ENCODE peak calls at places on chromosomes 7 and 10, in six cellular contexts. B is transverse colon, M is tibial nerve, J is upper lobe of left lung, P is suprapubic skin, Y is A549. U is an unnamed sample.

GRCh38 chr10:75926763-75927162 is 495.3 kb downstream of the LRMDA start:
- DNase-seq in J (no peak), B (peak; percentile 47), P (no peak), M (no peak), Y (no peak), U (peak; percentile 64)

GRCh38 chr7:85686410-85687181 is 499.7 kb upstream of the SEMA3D start:
- DNase-seq in P (no peak), B (no peak), Y (no peak), M (no peak), J (no peak), U (no peak)

GRCh38 chr7:5557920-5558401 is 134.3 kb upstream of the TNRC18 start:
- DNase-seq in J (peak; percentile 86), P (peak; percentile 78), M (peak; percentile 49), B (peak; percentile 67), Y (no peak), U (peak; percentile 73)

GRCh38 chr7:101891124-101891523 is 73.7 kb downstream of the CUX1 start:
- DNase-seq in M (no peak), Y (no peak), B (no peak), J (no peak), P (no peak), U (no peak)

GRCh38 chr10:101897633-101898032 is 54.0 kb upstream of the KCNIP2 start:
- DNase-seq in P (no peak), B (no peak), J (no peak), Y (no peak), M (no peak), U (peak; percentile 40)

GRCh38 chr7:3537210-3537875 is 236.3 kb downstream of the SDK1 start:
- DNase-seq in P (no peak), B (no peak), J (no peak), M (no peak), Y (no peak), U (no peak)

GRCh38 chr7:39271386-39271785 is 293.7 kb downstream of the POU6F2 start:
- DNase-seq in P (no peak), M (no peak), J (peak; percentile 48), B (peak; percentile 22), Y (no peak), U (peak; percentile 73)

GRCh38 chr7:25926009-25926408 is 226.0 kb upstream of the NFE2L3 start:
- DNase-seq in Y (no peak), P (no peak), B (peak; percentile 19), M (no peak), J (no peak), U (peak; percentile 51)

GRCh38 chr7:90540406-90540805 is 55.7 kb upstream of the CDK14 start:
- DNase-seq in J (no peak), Y (no peak), M (no peak), B (peak; percentile 56), P (no peak), U (no peak)

GRCh38 chr7:1331026-1331425 is 98.4 kb downstream of the UNCX start:
- DNase-seq in Y (no peak), J (peak; percentile 75), P (no peak), B (no peak), M (no peak), U (no peak)

GRCh38 chr7:11345621-11346020 is 371.9 kb downstream of the PHF14 start:
- DNase-seq in J (no peak), M (no peak), Y (no peak), P (no peak), B (no peak), U (no peak)

GRCh38 chr10:104069610-104070009 is 16.1 kb downstream of the COL17A1 start:
- DNase-seq in P (no peak), Y (no peak), J (no peak), B (peak; percentile 31), M (no peak), U (no peak)

GRCh38 chr7:123538189-123538714 is 3.9 kb upstream of the IQUB start:
- DNase-seq in M (no peak), B (no peak), Y (no peak), J (no peak), P (no peak), U (no peak)

GRCh38 chr7:29968683-29969457 is 20.7 kb downstream of the SCRN1 start:
- DNase-seq in M (no peak), B (no peak), Y (no peak), P (no peak), J (no peak), U (no peak)

GRCh38 chr10:77512219-77512578 is 125.4 kb downstream of the KCNMA1 start:
- DNase-seq in M (no peak), Y (no peak), P (no peak), J (no peak), B (no peak), U (no peak)

GRCh38 chr10:89235073-89235798 is 16.3 kb downstream of the LIPA start:
- DNase-seq in M (peak; percentile 73), B (peak; percentile 46), Y (no peak), J (no peak), P (peak; percentile 91), U (no peak)

GRCh38 chr10:111836586-111836985 is 347.0 kb downstream of the GPAM start:
- DNase-seq in M (no peak), J (no peak), B (no peak), Y (no peak), P (no peak), U (no peak)

GRCh38 chr7:35430547-35431153 is 176.8 kb upstream of the TBX20 start:
- DNase-seq in Y (no peak), M (no peak), J (no peak), P (no peak), B (no peak), U (no peak)

GRCh38 chr7:80879849-80880248 is 39.0 kb downstream of the SEMA3C start:
- DNase-seq in Y (no peak), M (no peak), P (no peak), B (no peak), J (no peak), U (no peak)

GRCh38 chr7:93442478-93443224 is 131.9 kb downstream of the CALCR start:
- DNase-seq in J (no peak), M (peak; percentile 11), Y (peak; percentile 28), P (no peak), B (peak; percentile 13), U (peak; percentile 34)

GRCh38 chr7:134702366-134703240 is 56.0 kb downstream of the BPGM start:
- DNase-seq in M (no peak), Y (no peak), J (no peak), B (no peak), P (no peak), U (no peak)

GRCh38 chr10:2986341-2986933 is 80.9 kb upstream of the PFKP start:
- DNase-seq in B (peak; percentile 49), M (no peak), Y (no peak), P (no peak), J (no peak), U (peak; percentile 34)

GRCh38 chr7:4014649-4015048 is 667.4 kb upstream of the FOXK1 start:
- DNase-seq in P (no peak), B (no peak), J (no peak), M (no peak), Y (no peak), U (peak; percentile 10)

DNA sequence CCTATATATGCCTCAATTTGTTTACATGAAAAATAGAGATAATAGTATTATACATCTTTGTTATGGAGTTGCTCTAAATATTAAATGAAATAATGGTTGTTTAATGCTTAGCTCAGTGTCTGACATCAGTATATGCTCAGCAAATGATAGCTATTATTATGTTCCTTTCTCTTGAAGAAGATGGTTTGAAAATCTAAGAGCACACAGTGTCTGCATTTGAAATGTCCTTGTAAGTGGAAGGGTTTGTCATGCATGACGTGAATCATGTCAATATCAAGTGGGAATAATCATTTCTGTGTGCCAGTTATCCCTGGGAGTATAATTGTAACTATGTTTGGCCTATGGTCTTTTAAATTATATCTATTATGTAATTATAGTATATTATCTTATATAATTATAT is 377.5 kb upstream of the SORCS1 start:
- DNase-seq in B (no peak), P (no peak), J (no peak), Y (no peak), M (no peak), U (no peak)
- TF ChIP-seq EP300 in B (no peak), P (no peak), J (no peak), Y (no peak), M (no peak), U (no peak)

GRCh38 chr10:42367532-42368230 is 270.7 kb downstream of the ZNF33B start:
- DNase-seq in Y (no peak), B (peak; percentile 9), M (peak; percentile 82), J (peak; percentile 77), P (peak; percentile 71), U (no peak)
- H3K4me3 ChIP-seq in Y (no peak overlapping the region), B (peak overlapping the region; percentile 57), M (no peak overlapping the region), J (peak overlapping the region; percentile 75), P (peak overlapping the region; percentile 55), U (peak overlapping the region; percentile 70)

GRCh38 chr7:258476-259190 is 31.3 kb upstream of the FOXL3 start:
- DNase-seq in Y (no peak), M (no peak), B (no peak), J (peak; percentile 67), P (peak; percentile 48), U (no peak)

GRCh38 chr7:257647-257992 is 32.4 kb upstream of the FOXL3 start:
- DNase-seq in Y (no peak), P (no peak), J (peak; percentile 55), M (no peak), B (no peak), U (no peak)

GRCh38 chr7:260441-261281 is 29.3 kb upstream of the FOXL3 start:
- DNase-seq in J (peak; percentile 73), P (peak; percentile 59), B (peak; percentile 81), Y (no peak), M (no peak), U (no peak)

GRCh38 chr7:259751-260405 is 30.1 kb upstream of the FOXL3 start:
- DNase-seq in P (peak; percentile 51), Y (no peak), M (no peak), J (peak; percentile 81), B (no peak), U (no peak)

GRCh38 chr7:259191-259505 is 30.8 kb upstream of the FOXL3 start:
- DNase-seq in Y (no peak), P (peak; percentile 56), M (no peak), J (no peak), B (no peak), U (no peak)
- H3K9me3 ChIP-seq in Y (peaks cover 69% of the 10 kb centered on the region), P (peaks cover 9% of the 10 kb centered on the region), M (peaks cover 27% of the 10 kb centered on the region), J (no peaks in the 10 kb centered on the region), B (no peaks in the 10 kb centered on the region), U (peaks cover 9% of the 10 kb centered on the region)

GRCh38 chr7:127252736-127253288 is at the start of gene GRM8:
- DNase-seq in P (no peak), J (peak; percentile 88), Y (peak; percentile 21), M (peak; percentile 15), B (peak; percentile 47), U (peak; percentile 39)

GRCh38 chr7:127251458-127252379 is 1.0 kb downstream of the GRM8 start:
- DNase-seq in Y (peak; percentile 15), P (no peak), M (no peak), B (peak; percentile 48), J (peak; percentile 72), U (no peak)

GRCh38 chr7:127250312-127251047 is 2.3 kb downstream of the GRM8 start:
- DNase-seq in B (no peak), Y (no peak), P (no peak), J (no peak), M (no peak), U (no peak)

GRCh38 chr7:127252380-127252718 is 392 bp downstream of the GRM8 start:
- DNase-seq in J (no peak), M (no peak), P (no peak), B (no peak), Y (no peak), U (no peak)

DNA sequence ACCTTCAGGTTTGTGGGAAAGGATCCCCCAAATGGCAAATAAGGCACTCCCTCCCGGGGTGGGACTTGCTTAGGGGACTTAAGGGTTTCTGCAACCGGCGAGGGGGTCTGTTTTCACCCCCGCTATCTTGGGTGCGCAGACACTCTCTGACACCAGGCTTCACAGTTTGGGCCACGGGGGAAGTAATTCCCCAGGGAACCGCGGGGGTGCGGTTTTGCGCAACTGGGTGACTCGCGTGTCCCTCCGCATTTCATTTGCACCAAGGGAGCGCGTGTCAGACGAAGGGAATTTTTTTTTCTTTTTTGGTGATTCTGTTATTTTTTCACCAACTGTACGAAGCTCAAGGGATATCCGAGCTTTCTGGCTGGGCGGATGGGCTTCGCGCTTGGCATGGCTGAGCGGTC is 1.7 kb downstream of the GRM8 start:
- DNase-seq in Y (no peak), P (no peak), M (no peak), B (no peak), J (peak; percentile 5), U (no peak)
- TF ChIP-seq EP300 in Y (no peak), P (no peak), M (no peak), B (no peak), J (no peak), U (no peak)

U was measured in stomach.